ENCODE peak calls at places on chromosomes 1 and 21, in nine cellular contexts. N is Jurkat, Clone E6-1; S is stimulated activated naive CD8-positive, alpha-beta T cell treated with anti-CD3 and anti-CD28 coated beads, Interleukin-15, amount 100 ng/mL, for 72 hours; U is HuH-7; R is Kasumi-1; C is AG04450; D is posterior cingulate gyrus; V is Caki2; W is AML-193. L is an unnamed sample.

GRCh38 chr1:67524143-67525052 is 94.2 kb upstream of the SERBP1 start:
- DNase-seq in N (no peak), S (no peak), U (peak; percentile 21), R (no peak), C (no peak), D (no peak), V (no peak), W (no peak), L (no peak)

GRCh38 chr1:107626075-107626796 is 338.7 kb downstream of the VAV3 start:
- DNase-seq in N (no peak), S (no peak), U (no peak), R (no peak), C (no peak), D (no peak), V (no peak), W (no peak), L (no peak)

GRCh38 chr1:65235867-65236805 is 73.2 kb upstream of the DNAJC6 start:
- DNase-seq in N (no peak), S (no peak), U (no peak), R (peak; percentile 55), C (no peak), D (no peak), V (peak; percentile 44), W (peak; percentile 43), L (peak; percentile 46)

GRCh38 chr1:181503130-181503810 is 20.0 kb downstream of the CACNA1E start:
- DNase-seq in N (no peak), S (no peak), U (no peak), R (no peak), C (no peak), D (no peak), V (no peak), W (peak; percentile 62), L (no peak)

GRCh38 chr1:210259496-210259895 is 26.9 kb downstream of the SERTAD4 start:
- DNase-seq in N (no peak), S (no peak), U (no peak), R (no peak), C (peak; percentile 32), D (no peak), V (no peak), W (no peak), L (no peak)

GRCh38 chr1:219412772-219413171 is 200.1 kb downstream of the ZC3H11B start:
- DNase-seq in N (no peak), S (no peak), U (no peak), R (no peak), C (no peak), D (no peak), V (no peak), W (no peak), L (no peak)

GRCh38 chr21:35048183-35048601 is 910 bp downstream of the RUNX1 start:
- DNase-seq in N (no peak), S (peak; percentile 45), U (no peak), R (peak; percentile 37), C (no peak), D (no peak), V (no peak), W (no peak), L (no peak)

GRCh38 chr1:34500451-34500850 is 254.4 kb upstream of the GJB5 start:
- DNase-seq in N (no peak), S (no peak), U (peak; percentile 26), R (peak; percentile 3), C (no peak), D (no peak), V (peak; percentile 32), W (peak; percentile 2), L (no peak)

GRCh38 chr1:206792939-206793607 is 20.8 kb upstream of the IL10 start:
- DNase-seq in N (no peak), S (no peak), U (no peak), R (no peak), C (no peak), D (no peak), V (no peak), W (no peak), L (no peak)

GRCh38 chr1:107430540-107431228 is 289.8 kb downstream of the NTNG1 start:
- DNase-seq in N (peak; percentile 26), S (peak; percentile 14), U (peak; percentile 19), R (peak; percentile 47), C (peak; percentile 6), D (no peak), V (peak; percentile 27), W (peak; percentile 27), L (peak; percentile 67)

L was measured in HepG2.